ENCODE peak calls at places on chromosomes 12 and 14, in six cellular contexts. One of them, this sample, is unnamed.
A peak's percentile ranks its signal among the peaks of the same experiment; 100 is the strongest.

GRCh38 chr14:30165255-30165654 is 237.6 kb upstream of the PRKD1 start:
- DNase-seq in SW480: no peak
- DNase-seq in stromal cell of bone marrow: no peak
- DNase-seq in left lung: no peak
- DNase-seq in GM04503: no peak
- DNase-seq in RWPE1: no peak
- DNase-seq in this sample: no peak

GRCh38 chr14:67480011-67480410 is 8.5 kb downstream of the TMEM229B start:
- DNase-seq in SW480: no peak
- DNase-seq in left lung: no peak
- DNase-seq in GM04503: no peak
- DNase-seq in RWPE1: no peak
- DNase-seq in stromal cell of bone marrow: no peak
- DNase-seq in this sample: no peak

GRCh38 chr12:89707623-89707991 is 1.0 kb downstream of the ATP2B1 start:
- DNase-seq in SW480: no peak
- DNase-seq in RWPE1: no peak
- DNase-seq in GM04503: no peak
- DNase-seq in left lung: peak; percentile 44
- DNase-seq in stromal cell of bone marrow: no peak
- DNase-seq in this sample: no peak

GRCh38 chr14:61524211-61524806 is 171.0 kb upstream of the HIF1A start:
- DNase-seq in stromal cell of bone marrow: peak; percentile 84
- DNase-seq in GM04503: no peak
- DNase-seq in left lung: no peak
- DNase-seq in RWPE1: no peak
- DNase-seq in SW480: peak; percentile 82
- DNase-seq in this sample: no peak

GRCh38 chr14:104462651-104463630 is 116.6 kb upstream of the C14orf180 start:
- DNase-seq in stromal cell of bone marrow: no peak
- DNase-seq in SW480: peak; percentile 28
- DNase-seq in RWPE1: no peak
- DNase-seq in GM04503: no peak
- DNase-seq in left lung: no peak
- DNase-seq in this sample: no peak

GRCh38 chr14:58690801-58691516 is 53.2 kb downstream of the DACT1 start:
- DNase-seq in left lung: peak; percentile 39
- DNase-seq in stromal cell of bone marrow: no peak
- DNase-seq in SW480: no peak
- DNase-seq in GM04503: no peak
- DNase-seq in RWPE1: no peak
- DNase-seq in this sample: no peak

GRCh38 chr12:113467154-113467513 is 4.5 kb downstream of the LHX5 start:
- DNase-seq in stromal cell of bone marrow: no peak
- DNase-seq in left lung: no peak
- DNase-seq in RWPE1: no peak
- DNase-seq in GM04503: no peak
- DNase-seq in SW480: no peak
- DNase-seq in this sample: no peak

GRCh38 chr12:88142610-88142991 is 494 bp downstream of the TMTC3 start:
- DNase-seq in SW480: peak; percentile 28
- DNase-seq in left lung: peak; percentile 37
- DNase-seq in RWPE1: peak; percentile 13
- DNase-seq in stromal cell of bone marrow: no peak
- DNase-seq in GM04503: no peak
- DNase-seq in this sample: no peak

GRCh38 chr12:3380200-3381020 is 110.6 kb upstream of the PRMT8 start:
- DNase-seq in left lung: no peak
- DNase-seq in stromal cell of bone marrow: peak; percentile 84
- DNase-seq in RWPE1: no peak
- DNase-seq in SW480: no peak
- DNase-seq in GM04503: no peak
- DNase-seq in this sample: no peak

GRCh38 chr14:99590746-99591555 is 13.1 kb downstream of the CCDC85C start:
- DNase-seq in stromal cell of bone marrow: no peak
- DNase-seq in GM04503: no peak
- DNase-seq in left lung: no peak
- DNase-seq in SW480: peak; percentile 45
- DNase-seq in RWPE1: no peak
- DNase-seq in this sample: peak; percentile 88

GRCh38 chr12:57243521-57244305 is 7.3 kb downstream of the STAC3 start:
- DNase-seq in SW480: peak; percentile 72
- DNase-seq in RWPE1: peak; percentile 83
- DNase-seq in stromal cell of bone marrow: peak; percentile 49
- DNase-seq in GM04503: no peak
- DNase-seq in left lung: peak; percentile 77
- DNase-seq in this sample: no peak

GRCh38 chr14:103130965-103131364 is 7.7 kb downstream of the TNFAIP2 start:
- DNase-seq in left lung: no peak
- DNase-seq in RWPE1: peak; percentile 78
- DNase-seq in SW480: no peak
- DNase-seq in stromal cell of bone marrow: peak; percentile 62
- DNase-seq in GM04503: no peak
- DNase-seq in this sample: peak; percentile 70

GRCh38 chr14:81031488-81031887 is 76.1 kb downstream of the TSHR start:
- DNase-seq in RWPE1: no peak
- DNase-seq in left lung: no peak
- DNase-seq in GM04503: no peak
- DNase-seq in stromal cell of bone marrow: no peak
- DNase-seq in SW480: no peak
- DNase-seq in this sample: no peak

GRCh38 chr14:69696633-69697557 is 70.0 kb upstream of the SRSF5 start:
- DNase-seq in RWPE1: no peak
- DNase-seq in SW480: no peak
- DNase-seq in GM04503: no peak
- DNase-seq in stromal cell of bone marrow: no peak
- DNase-seq in left lung: no peak
- DNase-seq in this sample: no peak

GRCh38 chr12:104519190-104519857 is 62.6 kb downstream of the CHST11 start:
- DNase-seq in SW480: no peak
- DNase-seq in GM04503: no peak
- DNase-seq in stromal cell of bone marrow: no peak
- DNase-seq in left lung: no peak
- DNase-seq in RWPE1: no peak
- DNase-seq in this sample: no peak

GRCh38 chr12:67916266-67916970 is 72.8 kb upstream of the IFNG-AS1 start:
- DNase-seq in RWPE1: no peak
- DNase-seq in stromal cell of bone marrow: peak; percentile 53
- DNase-seq in SW480: no peak
- DNase-seq in left lung: no peak
- DNase-seq in GM04503: peak; percentile 50
- DNase-seq in this sample: no peak

GRCh38 chr12:26271024-26271423 is 75.7 kb downstream of the SSPN start:
- DNase-seq in SW480: no peak
- DNase-seq in stromal cell of bone marrow: no peak
- DNase-seq in left lung: no peak
- DNase-seq in GM04503: no peak
- DNase-seq in RWPE1: no peak
- DNase-seq in this sample: no peak

GRCh38 chr12:27523305-27523641 is 733 bp upstream of the PPFIBP1 start:
- DNase-seq in SW480: no peak
- DNase-seq in GM04503: no peak
- DNase-seq in stromal cell of bone marrow: no peak
- DNase-seq in RWPE1: no peak
- DNase-seq in left lung: no peak
- DNase-seq in this sample: no peak

GRCh38 chr12:32494676-32495075 is 95.3 kb downstream of the FGD4 start:
- DNase-seq in SW480: no peak
- DNase-seq in stromal cell of bone marrow: no peak
- DNase-seq in GM04503: no peak
- DNase-seq in left lung: no peak
- DNase-seq in RWPE1: no peak
- DNase-seq in this sample: no peak

GRCh38 chr12:52242442-52243263 is 9.6 kb downstream of the KRT7 start:
- DNase-seq in stromal cell of bone marrow: no peak
- DNase-seq in SW480: no peak
- DNase-seq in RWPE1: no peak
- DNase-seq in GM04503: no peak
- DNase-seq in left lung: no peak
- DNase-seq in this sample: no peak

GRCh38 chr14:63478437-63478852 is 64.7 kb downstream of the PPP2R5E start:
- DNase-seq in SW480: no peak
- DNase-seq in left lung: no peak
- DNase-seq in RWPE1: no peak
- DNase-seq in GM04503: no peak
- DNase-seq in stromal cell of bone marrow: no peak
- DNase-seq in this sample: no peak

GRCh38 chr14:95106966-95107365 is 50.4 kb downstream of the DICER1 start:
- DNase-seq in RWPE1: no peak
- DNase-seq in stromal cell of bone marrow: peak; percentile 8
- DNase-seq in GM04503: no peak
- DNase-seq in SW480: no peak
- DNase-seq in left lung: no peak
- DNase-seq in this sample: no peak

GRCh38 chr12:131096681-131097181 is 143.0 kb downstream of the ADGRD1 start:
- DNase-seq in stromal cell of bone marrow: no peak
- DNase-seq in GM04503: no peak
- DNase-seq in left lung: peak; percentile 21
- DNase-seq in SW480: no peak
- DNase-seq in RWPE1: no peak
- DNase-seq in this sample: no peak

GRCh38 chr14:39307815-39308214 is 74.1 kb downstream of the MIA2 start:
- DNase-seq in GM04503: no peak
- DNase-seq in SW480: no peak
- DNase-seq in RWPE1: no peak
- DNase-seq in left lung: no peak
- DNase-seq in stromal cell of bone marrow: no peak
- DNase-seq in this sample: no peak

GRCh38 chr14:98385851-98386250 is 886.1 kb downstream of the BCL11B start:
- DNase-seq in left lung: no peak
- DNase-seq in GM04503: no peak
- DNase-seq in stromal cell of bone marrow: no peak
- DNase-seq in RWPE1: no peak
- DNase-seq in SW480: no peak
- DNase-seq in this sample: no peak

GRCh38 chr14:85596562-85596961 is 66.6 kb downstream of the FLRT2 start:
- DNase-seq in SW480: no peak
- DNase-seq in left lung: no peak
- DNase-seq in stromal cell of bone marrow: no peak
- DNase-seq in RWPE1: no peak
- DNase-seq in GM04503: no peak
- DNase-seq in this sample: no peak

GRCh38 chr12:82458101-82458500 is 99.8 kb downstream of the METTL25 start:
- DNase-seq in GM04503: no peak
- DNase-seq in left lung: no peak
- DNase-seq in stromal cell of bone marrow: no peak
- DNase-seq in SW480: no peak
- DNase-seq in RWPE1: no peak
- DNase-seq in this sample: no peak

GRCh38 chr14:76977793-76978730 is 50.4 kb downstream of the IRF2BPL start:
- DNase-seq in RWPE1: no peak
- DNase-seq in SW480: no peak
- DNase-seq in left lung: peak; percentile 93
- DNase-seq in stromal cell of bone marrow: no peak
- DNase-seq in GM04503: no peak
- DNase-seq in this sample: no peak

GRCh38 chr14:79150226-79150625 is 980.1 kb downstream of the NRXN3 start:
- DNase-seq in GM04503: no peak
- DNase-seq in SW480: no peak
- DNase-seq in left lung: no peak
- DNase-seq in stromal cell of bone marrow: no peak
- DNase-seq in RWPE1: no peak
- DNase-seq in this sample: no peak

GRCh38 chr14:75854247-75854799 is 127.5 kb downstream of the TGFB3 start:
- DNase-seq in SW480: no peak
- DNase-seq in RWPE1: no peak
- DNase-seq in left lung: no peak
- DNase-seq in GM04503: no peak
- DNase-seq in stromal cell of bone marrow: no peak
- DNase-seq in this sample: no peak

GRCh38 chr12:79250186-79250585 is 385.6 kb downstream of the SYT1 start:
- DNase-seq in SW480: no peak
- DNase-seq in left lung: no peak
- DNase-seq in stromal cell of bone marrow: no peak
- DNase-seq in GM04503: no peak
- DNase-seq in RWPE1: peak; percentile 42
- DNase-seq in this sample: no peak

GRCh38 chr14:64244279-64244678 is 49.9 kb downstream of the ESR2 start:
- DNase-seq in stromal cell of bone marrow: no peak
- DNase-seq in GM04503: no peak
- DNase-seq in RWPE1: no peak
- DNase-seq in left lung: no peak
- DNase-seq in SW480: no peak
- DNase-seq in this sample: no peak

GRCh38 chr14:51302319-51303030 is 62.4 kb downstream of the TMX1 start:
- DNase-seq in left lung: no peak
- DNase-seq in GM04503: no peak
- DNase-seq in SW480: peak; percentile 44
- DNase-seq in RWPE1: no peak
- DNase-seq in stromal cell of bone marrow: no peak
- DNase-seq in this sample: no peak

GRCh38 chr14:75319021-75319420 is 40.4 kb downstream of the FOS start:
- DNase-seq in stromal cell of bone marrow: no peak
- DNase-seq in SW480: no peak
- DNase-seq in GM04503: no peak
- DNase-seq in left lung: no peak
- DNase-seq in RWPE1: no peak
- DNase-seq in this sample: no peak

GRCh38 chr12:98373982-98374381 is 141.4 kb upstream of the TMPO start:
- DNase-seq in left lung: no peak
- DNase-seq in SW480: no peak
- DNase-seq in RWPE1: no peak
- DNase-seq in GM04503: no peak
- DNase-seq in stromal cell of bone marrow: no peak
- DNase-seq in this sample: no peak

This sample was measured in H54.